ENCODE peak calls at places on chromosomes 13 and 19, in eight cellular contexts. H is gastrocnemius medialis, J is fibroblast of lung, Z is adrenal gland, I is stomach, G is foreskin keratinocyte, N is heart right ventricle, K is AG04450. Y is an unnamed sample.
A peak's percentile ranks its signal among the peaks of the same experiment; 100 is the strongest.

GRCh38 chr13:51590966-51591627 is 6.8 kb downstream of the WDFY2 start:
- DNase-seq in H (peak; percentile 26), J (peak; percentile 80), Z (peak; percentile 86), I (peak; percentile 41), G (peak; percentile 55), N (peak; percentile 30), K (peak; percentile 47), Y (peak; percentile 51)

GRCh38 chr13:43196171-43196611 is 172.8 kb downstream of the DNAJC15 start:
- DNase-seq in H (peak; percentile 33), J (no peak), Z (peak; percentile 46), I (no peak), G (no peak), N (peak; percentile 47), K (no peak), Y (no peak)

GRCh38 chr13:36453518-36453917 is 21.2 kb downstream of the CCNA1 start:
- DNase-seq in H (no peak), J (peak; percentile 20), Z (no peak), I (no peak), G (no peak), N (no peak), K (no peak), Y (no peak)

GRCh38 chr13:33092422-33092987 is 76.3 kb downstream of the KL start:
- DNase-seq in H (no peak), J (no peak), Z (no peak), I (no peak), G (no peak), N (no peak), K (no peak), Y (no peak)

GRCh38 chr19:41426952-41427646 is at the start of gene B3GNT8:
- DNase-seq in H (peak; percentile 65), J (peak; percentile 59), Z (peak; percentile 87), I (peak; percentile 86), G (peak; percentile 56), N (peak; percentile 89), K (peak; percentile 11), Y (peak; percentile 88)

GRCh38 chr13:77720988-77721387 is 23.5 kb downstream of the SLAIN1 start:
- DNase-seq in H (no peak), J (no peak), Z (no peak), I (no peak), G (no peak), N (no peak), K (no peak), Y (no peak)

GRCh38 chr19:17560205-17560595 is 4.8 kb downstream of the COLGALT1 start:
- DNase-seq in H (peak; percentile 57), J (peak; percentile 92), Z (peak; percentile 62), I (no peak), G (no peak), N (peak; percentile 31), K (peak; percentile 59), Y (peak; percentile 97)

GRCh38 chr13:29464105-29464679 is 131.3 kb downstream of the SLC7A1 start:
- DNase-seq in H (no peak), J (no peak), Z (no peak), I (no peak), G (no peak), N (peak; percentile 34), K (no peak), Y (no peak)

GRCh38 chr13:71867101-71867814 is at the start of gene DACH1:
- DNase-seq in H (no peak), J (peak; percentile 76), Z (peak; percentile 66), I (peak; percentile 28), G (no peak), N (peak; percentile 71), K (no peak), Y (no peak)

GRCh38 chr19:3509566-3509989 is 3.5 kb downstream of the FZR1 start:
- DNase-seq in H (no peak), J (peak; percentile 89), Z (peak; percentile 92), I (no peak), G (peak; percentile 71), N (no peak), K (no peak), Y (peak; percentile 42)

GRCh38 chr19:8487137-8487851 is 15.1 kb downstream of the PRAM1 start:
- DNase-seq in H (peak; percentile 32), J (no peak), Z (peak; percentile 62), I (no peak), G (no peak), N (no peak), K (no peak), Y (no peak)

GRCh38 chr13:46507978-46508377 is 45.0 kb upstream of the LRCH1 start:
- DNase-seq in H (no peak), J (peak; percentile 27), Z (no peak), I (no peak), G (no peak), N (no peak), K (no peak), Y (no peak)

GRCh38 chr13:101230271-101230890 is 185.9 kb downstream of the NALCN start:
- DNase-seq in H (no peak), J (no peak), Z (no peak), I (no peak), G (no peak), N (no peak), K (no peak), Y (no peak)

GRCh38 chr13:85137516-85137915 is 661.7 kb downstream of the SLITRK6 start:
- DNase-seq in H (no peak), J (no peak), Z (no peak), I (no peak), G (peak; percentile 36), N (no peak), K (no peak), Y (no peak)

GRCh38 chr13:29546662-29547061 is 48.8 kb downstream of the SLC7A1 start:
- DNase-seq in H (no peak), J (no peak), Z (no peak), I (no peak), G (no peak), N (no peak), K (no peak), Y (no peak)

DNA sequence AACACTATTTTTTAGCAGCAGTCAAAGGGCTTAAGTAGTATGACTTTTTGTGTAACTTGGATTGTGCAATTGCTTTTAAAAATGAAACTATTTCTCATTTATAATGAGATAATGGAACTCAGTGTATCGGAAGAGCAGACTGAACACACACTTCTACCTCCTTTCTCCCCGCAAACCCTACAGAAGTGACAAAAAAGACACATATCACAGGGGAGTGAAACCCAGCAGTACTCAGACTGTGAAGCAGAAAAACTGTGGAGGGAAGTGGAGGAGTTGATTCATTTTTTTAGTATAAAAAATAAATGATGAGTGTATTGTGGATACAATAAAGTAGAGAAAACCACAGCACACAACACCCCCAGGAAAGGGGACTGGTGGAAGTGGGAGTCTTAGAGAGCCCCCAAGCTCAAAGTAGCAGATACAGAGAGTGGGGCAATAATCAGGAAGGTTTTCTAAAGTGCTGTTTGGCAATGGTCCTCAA is 9.7 kb downstream of the LPAR6 start:
- DNase-seq in H (no peak), J (no peak), Z (no peak), I (no peak), G (no peak), N (no peak), K (no peak), Y (no peak)
- TF ChIP-seq CTCF in H (no peak), J (no peak), Z (no peak), I (no peak), G (no peak), N (no peak), K (no peak), Y (no peak)

GRCh38 chr13:108212901-108213300 is 2.4 kb downstream of the LIG4 start:
- DNase-seq in H (no peak), J (no peak), Z (no peak), I (no peak), G (no peak), N (no peak), K (no peak), Y (no peak)

GRCh38 chr13:108218044-108218974 is at the start of gene ABHD13:
- DNase-seq in H (peak; percentile 86), J (peak; percentile 85), Z (peak; percentile 91), I (peak; percentile 91), G (peak; percentile 81), N (peak; percentile 91), K (peak; percentile 70), Y (peak; percentile 92)

GRCh38 chr13:108215428-108215827 is at the start of gene LIG4:
- DNase-seq in H (peak; percentile 90), J (peak; percentile 93), Z (peak; percentile 93), I (peak; percentile 92), G (peak; percentile 61), N (peak; percentile 91), K (peak; percentile 84), Y (peak; percentile 83)

GRCh38 chr13:108214511-108215383 is 589 bp downstream of the LIG4 start:
- DNase-seq in H (peak; percentile 19), J (no peak), Z (no peak), I (no peak), G (no peak), N (peak; percentile 11), K (no peak), Y (peak; percentile 13)

DNA sequence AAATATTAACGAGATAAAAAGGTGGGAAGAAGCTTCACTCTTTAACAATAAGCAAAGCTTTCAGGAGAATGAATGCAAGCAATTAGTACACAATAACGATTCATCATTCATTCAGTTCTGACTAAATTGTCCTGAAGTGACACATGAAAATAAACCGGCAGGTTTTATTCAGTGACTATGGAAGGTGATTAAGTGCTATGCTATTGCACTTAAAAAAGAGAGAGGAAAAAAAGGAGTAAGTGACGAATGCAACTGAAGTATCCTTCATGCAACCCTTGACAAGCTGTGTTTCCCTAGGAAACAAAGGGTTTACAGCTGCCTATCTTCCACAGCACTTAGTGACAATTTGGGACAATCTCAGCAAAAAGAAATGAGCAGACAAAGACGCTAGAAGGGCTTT is 1.4 kb downstream of the LIG4 start:
- DNase-seq in H (no peak), J (peak; percentile 71), Z (no peak), I (no peak), G (peak; percentile 47), N (no peak), K (no peak), Y (peak; percentile 30)
- H3K27ac ChIP-seq in H (peak overlapping the region; percentile 97), J (peak overlapping the region; percentile 36), Z (no peak overlapping the region), I (no peak overlapping the region), G (no peak overlapping the region), N (no peak overlapping the region), K (no peak overlapping the region), Y (no peak overlapping the region)

GRCh38 chr13:83883061-83883523 is 818 bp upstream of the SLITRK1 start:
- DNase-seq in H (no peak), J (no peak), Z (no peak), I (no peak), G (no peak), N (no peak), K (no peak), Y (no peak)

GRCh38 chr13:83884141-83884540 is 1.9 kb upstream of the SLITRK1 start:
- DNase-seq in H (no peak), J (no peak), Z (no peak), I (no peak), G (no peak), N (no peak), K (no peak), Y (no peak)

GRCh38 chr13:83881031-83881727 is 1.1 kb downstream of the SLITRK1 start:
- DNase-seq in H (no peak), J (no peak), Z (no peak), I (no peak), G (no peak), N (no peak), K (no peak), Y (no peak)

GRCh38 chr13:83881917-83882625 is at the start of gene SLITRK1:
- DNase-seq in H (no peak), J (peak; percentile 74), Z (peak; percentile 44), I (no peak), G (no peak), N (peak; percentile 29), K (peak; percentile 42), Y (peak; percentile 51)

GRCh38 chr13:83882626-83882959 is 319 bp upstream of the SLITRK1 start:
- DNase-seq in H (no peak), J (no peak), Z (no peak), I (no peak), G (no peak), N (no peak), K (no peak), Y (no peak)
- TF ChIP-seq CTCF in H (no peak), J (no peak), Z (no peak), I (no peak), G (no peak), N (no peak), K (no peak), Y (no peak)

GRCh38 chr19:6527893-6528543 is 2.8 kb upstream of the TNFSF9 start:
- DNase-seq in H (no peak), J (no peak), Z (no peak), I (no peak), G (no peak), N (no peak), K (no peak), Y (no peak)
- H3K27ac ChIP-seq in H (no peak overlapping the region), J (no peak overlapping the region), Z (no peak overlapping the region), I (no peak overlapping the region), G (no peak overlapping the region), N (no peak overlapping the region), K (no peak overlapping the region), Y (no peak overlapping the region)